ENCODE peak calls at places on chromosomes 6 and 20, in five cellular contexts. One of them, this sample, is unnamed.

GRCh38 chr6:34027445-34027936 is 118.4 kb downstream of the GRM4 start:
- DNase-seq in SK-N-SH: peak; percentile 88
- DNase-seq in HepG2: peak; percentile 30
- DNase-seq in K562: peak; percentile 90
- DNase-seq in GM12878: no peak
- DNase-seq in this sample: peak; percentile 74

GRCh38 chr6:2877960-2878359 is 25.1 kb downstream of the SERPINB9 start:
- DNase-seq in SK-N-SH: no peak
- DNase-seq in K562: no peak
- DNase-seq in HepG2: no peak
- DNase-seq in GM12878: no peak
- DNase-seq in this sample: no peak

GRCh38 chr6:113350521-113350920 is 506.6 kb upstream of the MARCKS start:
- DNase-seq in HepG2: no peak
- DNase-seq in K562: no peak
- DNase-seq in SK-N-SH: no peak
- DNase-seq in GM12878: no peak
- DNase-seq in this sample: no peak

GRCh38 chr6:49557177-49557576 is 6.7 kb downstream of the C6orf141 start:
- DNase-seq in GM12878: no peak
- DNase-seq in SK-N-SH: no peak
- DNase-seq in HepG2: no peak
- DNase-seq in K562: no peak
- DNase-seq in this sample: no peak

GRCh38 chr6:91761621-91762020 is 1174.7 kb upstream of the MAP3K7 start:
- DNase-seq in HepG2: no peak
- DNase-seq in SK-N-SH: no peak
- DNase-seq in GM12878: no peak
- DNase-seq in K562: no peak
- DNase-seq in this sample: no peak

GRCh38 chr20:61682998-61683681 is 382.5 kb downstream of the TAF4 start:
- DNase-seq in HepG2: no peak
- DNase-seq in GM12878: no peak
- DNase-seq in SK-N-SH: no peak
- DNase-seq in K562: no peak
- DNase-seq in this sample: no peak

GRCh38 chr6:152267967-152268845 is 369.0 kb downstream of the SYNE1 start:
- DNase-seq in GM12878: no peak
- DNase-seq in HepG2: peak; percentile 45
- DNase-seq in K562: peak; percentile 16
- DNase-seq in SK-N-SH: peak; percentile 43
- DNase-seq in this sample: peak; percentile 25

GRCh38 chr6:121780325-121781313 is 345.2 kb downstream of the GJA1 start:
- DNase-seq in HepG2: no peak
- DNase-seq in GM12878: no peak
- DNase-seq in SK-N-SH: no peak
- DNase-seq in K562: no peak
- DNase-seq in this sample: peak; percentile 20

GRCh38 chr6:19535351-19535750 is 301.8 kb upstream of the ID4 start:
- DNase-seq in K562: no peak
- DNase-seq in HepG2: no peak
- DNase-seq in GM12878: no peak
- DNase-seq in SK-N-SH: no peak
- DNase-seq in this sample: no peak

GRCh38 chr6:27650620-27651370 is 177.9 kb upstream of the ZNF184 start:
- DNase-seq in HepG2: peak; percentile 81
- DNase-seq in K562: peak; percentile 76
- DNase-seq in GM12878: no peak
- DNase-seq in SK-N-SH: peak; percentile 61
- DNase-seq in this sample: peak; percentile 70

GRCh38 chr6:34132486-34133185 is 13.3 kb downstream of the GRM4 start:
- DNase-seq in K562: peak; percentile 85
- DNase-seq in HepG2: peak; percentile 17
- DNase-seq in GM12878: no peak
- DNase-seq in SK-N-SH: no peak
- DNase-seq in this sample: peak; percentile 70

GRCh38 chr6:42236680-42237473 is 19.2 kb upstream of the MRPS10 start:
- DNase-seq in HepG2: no peak
- DNase-seq in SK-N-SH: no peak
- DNase-seq in GM12878: peak; percentile 41
- DNase-seq in K562: no peak
- DNase-seq in this sample: no peak

GRCh38 chr6:84560431-84561375 is 203.7 kb downstream of the TBX18 start:
- DNase-seq in GM12878: no peak
- DNase-seq in SK-N-SH: no peak
- DNase-seq in HepG2: no peak
- DNase-seq in K562: no peak
- DNase-seq in this sample: no peak
- TF ChIP-seq FOXM1 in GM12878: no peak
- TF ChIP-seq FOXM1 in SK-N-SH: no peak
- TF ChIP-seq FOXM1 in HepG2: no peak
- TF ChIP-seq FOXM1 in K562: no peak
- TF ChIP-seq FOXM1 in this sample: no peak

GRCh38 chr20:44504402-44505309 is 17.2 kb downstream of the SERINC3 start:
- DNase-seq in GM12878: no peak
- DNase-seq in K562: no peak
- DNase-seq in SK-N-SH: no peak
- DNase-seq in HepG2: peak; percentile 79
- DNase-seq in this sample: no peak
- TF ChIP-seq FOXM1 in GM12878: no peak
- TF ChIP-seq FOXM1 in K562: no peak
- TF ChIP-seq FOXM1 in SK-N-SH: no peak
- TF ChIP-seq FOXM1 in HepG2: no peak
- TF ChIP-seq FOXM1 in this sample: no peak

DNA sequence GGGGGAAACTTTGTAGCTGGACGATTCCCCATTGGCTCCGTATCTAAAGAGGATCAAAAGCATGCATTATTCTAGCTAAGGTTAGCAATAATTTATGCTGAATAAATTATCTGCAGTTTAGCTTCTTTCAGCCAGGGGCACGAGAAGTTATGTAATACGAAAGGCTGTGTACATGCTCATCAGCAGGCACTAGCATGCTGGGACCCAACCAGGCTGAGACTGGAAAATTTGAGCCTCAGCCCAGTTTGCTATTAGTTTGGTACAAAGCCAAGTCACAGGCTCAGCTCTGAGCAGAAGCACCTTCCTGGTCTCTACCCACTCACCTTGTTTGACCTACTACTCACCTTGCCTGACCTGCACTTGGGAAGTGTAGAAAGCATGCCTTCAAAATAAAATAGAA is 328.1 kb upstream of the ARID1B start:
- DNase-seq in GM12878: no peak
- DNase-seq in SK-N-SH: no peak
- DNase-seq in K562: no peak
- DNase-seq in HepG2: no peak
- DNase-seq in this sample: no peak
- TF ChIP-seq FOXM1 in GM12878: no peak
- TF ChIP-seq FOXM1 in SK-N-SH: no peak
- TF ChIP-seq FOXM1 in K562: no peak
- TF ChIP-seq FOXM1 in HepG2: no peak
- TF ChIP-seq FOXM1 in this sample: no peak

DNA sequence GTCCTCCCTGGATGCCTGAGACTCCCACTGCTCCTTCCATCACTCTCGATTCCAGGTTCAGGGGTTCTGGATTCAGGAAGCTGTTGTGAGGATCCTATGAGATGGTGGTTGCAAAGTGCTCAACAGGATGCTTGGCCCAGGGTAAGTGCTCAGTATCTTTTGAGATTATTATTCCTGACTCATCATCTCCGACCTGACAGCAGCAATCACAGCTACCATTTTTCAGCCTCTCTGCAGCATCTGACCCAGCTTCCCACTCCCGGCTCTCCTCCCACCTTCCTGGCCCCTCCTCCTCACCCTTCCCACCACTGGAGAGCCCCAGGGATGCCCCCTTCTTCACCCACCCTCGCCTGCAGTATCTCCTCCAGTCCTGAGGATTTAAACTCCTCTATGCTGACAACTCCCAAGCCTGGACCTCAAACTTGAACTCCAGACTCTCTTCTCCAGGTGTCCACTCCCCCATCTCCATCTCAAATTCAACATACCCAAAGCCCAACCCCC is 36.8 kb upstream of the KCNB1 start:
- DNase-seq in GM12878: no peak
- DNase-seq in HepG2: no peak
- DNase-seq in SK-N-SH: no peak
- DNase-seq in K562: no peak
- DNase-seq in this sample: no peak
- TF ChIP-seq FOXM1 in GM12878: no peak
- TF ChIP-seq FOXM1 in HepG2: no peak
- TF ChIP-seq FOXM1 in SK-N-SH: no peak
- TF ChIP-seq FOXM1 in K562: no peak
- TF ChIP-seq FOXM1 in this sample: no peak

This sample was measured in HEK293T.